ENCODE peak calls at places on chromosome 16, in ten cellular contexts. R, X, Y, O, S, J, Q, P, L and D are unnamed samples.

GRCh38 chr16:55955845-55956244 is 80.7 kb upstream of the CES5A start:
- DNase-seq in L (no peak), O (peak), Y (peak), X (no peak), P (peak), Q (no peak), J (peak), S (no peak), R (no peak), D (no peak)

GRCh38 chr16:22628994-22629393 is 118.3 kb downstream of the NPIPB5 start:
- DNase-seq in Y (no peak), P (no peak), S (no peak), J (no peak), Q (no peak), L (no peak), O (no peak), X (no peak), R (no peak), D (no peak)

GRCh38 chr16:4935231-4935855 is 1.6 kb downstream of the PPL start:
- DNase-seq in X (peak), Y (peak), J (peak), R (no peak), O (no peak), L (peak), P (peak), Q (peak), S (no peak), D (no peak)

GRCh38 chr16:23679986-23680336 is 1.3 kb downstream of the PLK1 start:
- DNase-seq in P (no peak), X (no peak), S (no peak), L (no peak), O (no peak), Q (no peak), Y (no peak), R (no peak), J (no peak), D (no peak)

GRCh38 chr16:68936729-68937631 is 93.6 kb downstream of the TANGO6 start:
- DNase-seq in X (no peak), L (peak), O (no peak), R (no peak), S (peak), Q (no peak), Y (no peak), J (no peak), P (peak), D (peak)

GRCh38 chr16:6916946-6917345 is 415.7 kb upstream of the RBFOX1 start:
- DNase-seq in Y (no peak), Q (no peak), X (no peak), R (no peak), O (no peak), S (no peak), P (no peak), L (no peak), J (no peak), D (no peak)

GRCh38 chr16:87824016-87824990 is 45.0 kb downstream of the SLC7A5 start:
- DNase-seq in L (no peak), Y (no peak), S (no peak), Q (no peak), R (no peak), P (no peak), J (no peak), O (peak), X (no peak), D (no peak)

GRCh38 chr16:3595110-3595486 is 16.3 kb downstream of the SLX4 start:
- DNase-seq in S (no peak), Y (no peak), P (no peak), J (no peak), Q (no peak), L (no peak), O (no peak), X (no peak), R (no peak), D (no peak)

GRCh38 chr16:64051826-64052225 is 1070.0 kb downstream of the CDH11 start:
- DNase-seq in X (no peak), L (peak), S (peak), O (peak), J (no peak), Y (no peak), P (peak), Q (no peak), R (no peak), D (peak)

GRCh38 chr16:89118361-89119061 is 24.9 kb downstream of the ACSF3 start:
- DNase-seq in Q (no peak), S (no peak), L (no peak), R (no peak), O (no peak), P (no peak), J (no peak), Y (no peak), X (no peak), D (no peak)

GRCh38 chr16:23280483-23280967 is 21.6 kb upstream of the SCNN1B start:
- DNase-seq in P (no peak), X (no peak), Q (peak), Y (no peak), L (no peak), S (no peak), O (no peak), R (no peak), J (no peak), D (no peak)

GRCh38 chr16:4207229-4207628 is 34.7 kb downstream of the SRL start:
- DNase-seq in P (no peak), X (no peak), J (no peak), Y (no peak), O (no peak), L (no peak), Q (no peak), R (no peak), S (no peak), D (no peak)

DNA sequence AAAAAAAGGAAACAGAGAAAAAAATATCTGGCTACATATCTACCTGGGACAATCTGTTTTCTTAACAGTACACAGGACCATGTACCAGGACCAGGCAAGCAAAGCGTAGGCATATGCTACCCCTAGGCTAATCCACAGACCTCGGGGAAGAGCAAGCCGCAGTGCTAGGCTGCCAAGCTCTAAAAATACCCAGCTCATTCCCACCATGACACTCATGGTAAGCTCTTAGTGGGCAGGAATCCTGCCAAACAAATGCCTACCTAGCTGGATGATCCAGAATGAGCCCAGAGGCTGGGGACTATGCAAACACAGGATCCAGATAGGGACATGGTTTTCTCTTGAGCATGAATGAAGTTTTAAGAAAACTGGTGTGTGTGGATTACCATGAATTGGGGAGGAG is 95.6 kb downstream of the GRIN2A start:
- DNase-seq in R (no peak), J (no peak), L (no peak), Q (no peak), S (no peak), X (no peak), O (no peak), Y (no peak), P (no peak), D (no peak)
- H3K4me3 ChIP-seq in R (no peak), J (no peak), L (no peak), Q (no peak), S (no peak), X (no peak), O (no peak), Y (no peak), P (no peak), D (no peak)

GRCh38 chr16:9541723-9542122 is 450.3 kb downstream of the HAPSTR1 start:
- DNase-seq in Q (no peak), R (no peak), O (no peak), P (no peak), X (no peak), S (no peak), L (no peak), J (no peak), Y (no peak), D (no peak)
- H3K4me3 ChIP-seq in Q (no peak), R (no peak), O (no peak), P (no peak), X (no peak), S (no peak), L (no peak), J (no peak), Y (no peak), D (no peak)

DNA sequence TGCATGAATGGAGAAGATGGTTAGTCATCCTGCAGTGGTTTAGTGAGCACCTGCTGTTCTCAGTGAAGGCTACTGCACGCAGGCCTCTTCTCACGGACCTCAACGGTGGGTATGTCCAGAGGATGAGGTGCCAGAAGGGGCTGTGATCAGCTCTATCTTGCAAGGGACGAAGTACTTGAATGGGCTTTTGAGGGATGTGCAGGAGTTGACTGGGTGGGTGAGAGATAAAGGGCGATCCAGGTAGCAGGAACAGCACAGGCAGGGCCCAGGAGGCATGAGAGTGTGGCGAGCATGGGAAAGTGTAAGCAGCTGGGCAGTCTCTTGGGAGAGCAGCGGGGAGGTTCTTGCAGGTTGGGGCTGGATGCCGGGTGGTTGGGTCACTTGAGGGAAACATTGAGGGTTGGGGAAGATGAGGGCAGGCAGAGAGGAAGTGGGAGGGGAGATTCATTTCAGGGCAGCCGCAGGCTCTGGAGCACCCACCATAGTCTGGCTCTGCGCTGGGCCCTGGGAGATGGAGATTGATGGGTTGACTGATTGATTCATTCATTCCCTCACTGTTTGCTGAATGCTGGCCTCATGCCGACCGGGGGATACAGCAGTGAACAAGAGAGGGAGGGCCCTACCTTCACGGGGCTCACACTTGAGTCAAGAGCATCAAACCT is 115.1 kb upstream of the CIBAR2 start:
- DNase-seq in Q (no peak), P (no peak), R (no peak), Y (no peak), X (no peak), S (peak), J (peak), L (peak), O (no peak), D (no peak)
- H3K4me3 ChIP-seq in Q (no peak), P (no peak), R (no peak), Y (no peak), X (no peak), S (no peak), J (no peak), L (no peak), O (no peak), D (no peak)

GRCh38 chr16:20676268-20676828 is 21.1 kb downstream of the ACSM1 start:
- DNase-seq in P (no peak), O (peak), X (no peak), Y (peak), R (no peak), L (no peak), Q (peak), S (no peak), J (no peak), D (peak)
- H3K4me3 ChIP-seq in P (no peak), O (no peak), X (peak), Y (peak), R (peak), L (no peak), Q (peak), S (peak), J (peak), D (no peak)

DNA sequence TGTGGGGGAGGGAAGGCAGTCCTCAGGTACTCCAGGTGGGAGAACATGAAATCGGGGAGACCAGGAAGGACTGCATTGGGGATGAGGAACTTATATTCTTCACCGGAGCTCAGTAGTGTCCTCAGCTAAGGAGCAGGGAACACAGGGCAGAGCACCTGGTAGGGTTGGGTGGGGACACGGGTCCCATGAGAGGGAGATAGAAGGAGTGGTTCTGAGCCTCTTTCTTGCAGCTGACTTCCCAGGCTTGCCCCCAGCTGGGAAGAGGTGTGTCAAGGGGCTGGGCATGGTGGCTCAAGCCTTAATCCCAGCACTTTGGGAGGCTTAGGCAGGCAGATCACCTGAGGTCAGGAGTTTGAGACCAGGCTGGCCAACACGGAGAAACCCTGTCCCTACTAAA is 2.1 kb downstream of the FHOD1 start:
- DNase-seq in X (no peak), Q (no peak), P (no peak), L (no peak), O (no peak), J (peak), Y (no peak), R (no peak), S (no peak), D (no peak)
- H3K4me3 ChIP-seq in X (no peak), Q (peak), P (peak), L (peak), O (peak), J (peak), Y (no peak), R (peak), S (peak), D (no peak)

GRCh38 chr16:86509759-86510464 is 415 bp upstream of the FOXF1 start:
- DNase-seq in Y (no peak), S (peak), L (peak), R (no peak), X (no peak), P (peak), J (peak), Q (no peak), O (no peak), D (peak)
- H3K4me3 ChIP-seq in Y (peak), S (peak), L (peak), R (peak), X (peak), P (peak), J (peak), Q (no peak), O (no peak), D (peak)